ENCODE peak calls at places on chromosomes 3 and 15, in ten cellular contexts. One of them, this sample, is unnamed.

GRCh38 chr3:139121513-139122220 is 77.0 kb upstream of the PRR23C start:
- DNase-seq in tibial artery: no peak
- DNase-seq in breast epithelium: no peak
- DNase-seq in PC-9: no peak
- DNase-seq in fibroblast of the aortic adventitia: peak
- DNase-seq in heart right ventricle: no peak
- DNase-seq in MCF 10A: no peak
- DNase-seq in CD8-positive, alpha-beta T cell: no peak
- DNase-seq in GM23338: no peak
- DNase-seq in esophagus muscularis mucosa: peak
- DNase-seq in this sample: no peak

GRCh38 chr15:68410466-68411200 is 21.3 kb downstream of the ITGA11 start:
- DNase-seq in GM23338: no peak
- DNase-seq in breast epithelium: no peak
- DNase-seq in esophagus muscularis mucosa: peak
- DNase-seq in fibroblast of the aortic adventitia: no peak
- DNase-seq in tibial artery: peak
- DNase-seq in CD8-positive, alpha-beta T cell: no peak
- DNase-seq in MCF 10A: no peak
- DNase-seq in PC-9: no peak
- DNase-seq in heart right ventricle: no peak
- DNase-seq in this sample: no peak

GRCh38 chr15:25061808-25062550 is 107.2 kb downstream of the SNRPN start:
- DNase-seq in heart right ventricle: no peak
- DNase-seq in fibroblast of the aortic adventitia: no peak
- DNase-seq in PC-9: no peak
- DNase-seq in MCF 10A: no peak
- DNase-seq in tibial artery: no peak
- DNase-seq in esophagus muscularis mucosa: no peak
- DNase-seq in GM23338: no peak
- DNase-seq in CD8-positive, alpha-beta T cell: no peak
- DNase-seq in breast epithelium: peak
- DNase-seq in this sample: no peak

GRCh38 chr15:51260262-51260661 is 78.1 kb downstream of the CYP19A1 start:
- DNase-seq in MCF 10A: no peak
- DNase-seq in fibroblast of the aortic adventitia: peak
- DNase-seq in GM23338: no peak
- DNase-seq in PC-9: no peak
- DNase-seq in tibial artery: no peak
- DNase-seq in esophagus muscularis mucosa: no peak
- DNase-seq in heart right ventricle: no peak
- DNase-seq in breast epithelium: no peak
- DNase-seq in CD8-positive, alpha-beta T cell: no peak
- DNase-seq in this sample: no peak

GRCh38 chr3:121592856-121593702 is at the start of gene FBXO40:
- DNase-seq in esophagus muscularis mucosa: no peak
- DNase-seq in fibroblast of the aortic adventitia: no peak
- DNase-seq in MCF 10A: no peak
- DNase-seq in PC-9: no peak
- DNase-seq in heart right ventricle: peak
- DNase-seq in CD8-positive, alpha-beta T cell: no peak
- DNase-seq in GM23338: peak
- DNase-seq in tibial artery: no peak
- DNase-seq in breast epithelium: no peak
- DNase-seq in this sample: no peak

GRCh38 chr3:127689266-127689860 is 16.6 kb downstream of the ABTB1 start:
- DNase-seq in PC-9: no peak
- DNase-seq in heart right ventricle: no peak
- DNase-seq in GM23338: no peak
- DNase-seq in tibial artery: peak
- DNase-seq in fibroblast of the aortic adventitia: no peak
- DNase-seq in MCF 10A: no peak
- DNase-seq in breast epithelium: peak
- DNase-seq in CD8-positive, alpha-beta T cell: no peak
- DNase-seq in esophagus muscularis mucosa: no peak
- DNase-seq in this sample: no peak

GRCh38 chr15:52144656-52145055 is 32.1 kb upstream of the BCL2L10 start:
- DNase-seq in fibroblast of the aortic adventitia: peak
- DNase-seq in heart right ventricle: no peak
- DNase-seq in esophagus muscularis mucosa: no peak
- DNase-seq in CD8-positive, alpha-beta T cell: no peak
- DNase-seq in MCF 10A: peak
- DNase-seq in breast epithelium: no peak
- DNase-seq in PC-9: no peak
- DNase-seq in GM23338: no peak
- DNase-seq in tibial artery: no peak
- DNase-seq in this sample: no peak

GRCh38 chr3:16236856-16237393 is 27.8 kb downstream of the DPH3 start:
- DNase-seq in MCF 10A: no peak
- DNase-seq in tibial artery: no peak
- DNase-seq in esophagus muscularis mucosa: no peak
- DNase-seq in CD8-positive, alpha-beta T cell: no peak
- DNase-seq in fibroblast of the aortic adventitia: peak
- DNase-seq in breast epithelium: no peak
- DNase-seq in heart right ventricle: no peak
- DNase-seq in PC-9: no peak
- DNase-seq in GM23338: no peak
- DNase-seq in this sample: no peak

GRCh38 chr3:98733778-98734281 is 29.3 kb upstream of the ST3GAL6 start:
- DNase-seq in PC-9: no peak
- DNase-seq in MCF 10A: no peak
- DNase-seq in heart right ventricle: peak
- DNase-seq in GM23338: peak
- DNase-seq in esophagus muscularis mucosa: no peak
- DNase-seq in fibroblast of the aortic adventitia: no peak
- DNase-seq in CD8-positive, alpha-beta T cell: no peak
- DNase-seq in breast epithelium: no peak
- DNase-seq in tibial artery: no peak
- DNase-seq in this sample: no peak

GRCh38 chr15:78007965-78008886 is 69.3 kb downstream of the TBC1D2B start:
- DNase-seq in tibial artery: peak
- DNase-seq in fibroblast of the aortic adventitia: peak
- DNase-seq in CD8-positive, alpha-beta T cell: no peak
- DNase-seq in GM23338: no peak
- DNase-seq in esophagus muscularis mucosa: no peak
- DNase-seq in breast epithelium: no peak
- DNase-seq in MCF 10A: peak
- DNase-seq in PC-9: peak
- DNase-seq in heart right ventricle: peak
- DNase-seq in this sample: no peak

GRCh38 chr3:138082992-138083386 is 32.4 kb downstream of the DZIP1L start:
- DNase-seq in GM23338: no peak
- DNase-seq in PC-9: no peak
- DNase-seq in esophagus muscularis mucosa: peak
- DNase-seq in MCF 10A: no peak
- DNase-seq in tibial artery: no peak
- DNase-seq in breast epithelium: no peak
- DNase-seq in CD8-positive, alpha-beta T cell: no peak
- DNase-seq in heart right ventricle: no peak
- DNase-seq in fibroblast of the aortic adventitia: no peak
- DNase-seq in this sample: no peak

GRCh38 chr3:141278196-141279073 is 46.8 kb downstream of the PXYLP1 start:
- DNase-seq in CD8-positive, alpha-beta T cell: no peak
- DNase-seq in esophagus muscularis mucosa: no peak
- DNase-seq in GM23338: no peak
- DNase-seq in tibial artery: no peak
- DNase-seq in MCF 10A: peak
- DNase-seq in fibroblast of the aortic adventitia: no peak
- DNase-seq in breast epithelium: no peak
- DNase-seq in PC-9: no peak
- DNase-seq in heart right ventricle: no peak
- DNase-seq in this sample: no peak

GRCh38 chr3:24678441-24678865 is 183.8 kb upstream of the THRB start:
- DNase-seq in fibroblast of the aortic adventitia: peak
- DNase-seq in GM23338: no peak
- DNase-seq in CD8-positive, alpha-beta T cell: no peak
- DNase-seq in heart right ventricle: no peak
- DNase-seq in tibial artery: no peak
- DNase-seq in MCF 10A: peak
- DNase-seq in PC-9: peak
- DNase-seq in breast epithelium: no peak
- DNase-seq in esophagus muscularis mucosa: no peak
- DNase-seq in this sample: no peak

GRCh38 chr3:134772591-134772990 is 22.5 kb upstream of the EPHB1 start:
- DNase-seq in PC-9: no peak
- DNase-seq in breast epithelium: no peak
- DNase-seq in GM23338: no peak
- DNase-seq in MCF 10A: no peak
- DNase-seq in CD8-positive, alpha-beta T cell: no peak
- DNase-seq in tibial artery: no peak
- DNase-seq in heart right ventricle: no peak
- DNase-seq in esophagus muscularis mucosa: peak
- DNase-seq in fibroblast of the aortic adventitia: no peak
- DNase-seq in this sample: no peak
- TF ChIP-seq CTCF in PC-9: no peak
- TF ChIP-seq CTCF in breast epithelium: no peak
- TF ChIP-seq CTCF in GM23338: no peak
- TF ChIP-seq CTCF in MCF 10A: no peak
- TF ChIP-seq CTCF in CD8-positive, alpha-beta T cell: no peak
- TF ChIP-seq CTCF in tibial artery: no peak
- TF ChIP-seq CTCF in heart right ventricle: no peak
- TF ChIP-seq CTCF in esophagus muscularis mucosa: no peak
- TF ChIP-seq CTCF in fibroblast of the aortic adventitia: no peak
- TF ChIP-seq CTCF in this sample: no peak

DNA sequence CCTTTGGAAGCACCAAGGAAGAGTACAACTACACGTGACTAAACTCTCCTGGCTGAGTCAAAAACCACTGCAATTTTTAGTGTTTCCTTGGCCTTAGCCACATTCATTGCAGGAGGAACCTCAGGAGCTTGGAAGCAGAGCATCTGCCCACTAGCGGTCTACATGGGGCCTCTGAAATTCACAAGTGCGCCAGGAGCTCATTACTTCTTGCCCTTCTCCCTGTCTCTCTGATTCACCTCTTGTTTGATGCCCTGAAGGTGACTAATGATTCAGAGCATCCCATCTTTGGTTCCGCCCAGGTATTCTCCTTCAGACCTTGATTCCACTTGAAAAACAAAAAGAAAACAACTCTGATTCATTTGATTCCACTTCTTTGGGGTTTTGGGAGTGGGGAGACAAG is 201.1 kb upstream of the LPP start:
- DNase-seq in GM23338: no peak
- DNase-seq in heart right ventricle: no peak
- DNase-seq in MCF 10A: no peak
- DNase-seq in fibroblast of the aortic adventitia: no peak
- DNase-seq in breast epithelium: no peak
- DNase-seq in esophagus muscularis mucosa: no peak
- DNase-seq in CD8-positive, alpha-beta T cell: no peak
- DNase-seq in tibial artery: no peak
- DNase-seq in PC-9: peak
- DNase-seq in this sample: no peak
- TF ChIP-seq CTCF in GM23338: no peak
- TF ChIP-seq CTCF in heart right ventricle: no peak
- TF ChIP-seq CTCF in MCF 10A: no peak
- TF ChIP-seq CTCF in fibroblast of the aortic adventitia: no peak
- TF ChIP-seq CTCF in breast epithelium: no peak
- TF ChIP-seq CTCF in esophagus muscularis mucosa: no peak
- TF ChIP-seq CTCF in CD8-positive, alpha-beta T cell: no peak
- TF ChIP-seq CTCF in tibial artery: no peak
- TF ChIP-seq CTCF in PC-9: peak
- TF ChIP-seq CTCF in this sample: no peak

DNA sequence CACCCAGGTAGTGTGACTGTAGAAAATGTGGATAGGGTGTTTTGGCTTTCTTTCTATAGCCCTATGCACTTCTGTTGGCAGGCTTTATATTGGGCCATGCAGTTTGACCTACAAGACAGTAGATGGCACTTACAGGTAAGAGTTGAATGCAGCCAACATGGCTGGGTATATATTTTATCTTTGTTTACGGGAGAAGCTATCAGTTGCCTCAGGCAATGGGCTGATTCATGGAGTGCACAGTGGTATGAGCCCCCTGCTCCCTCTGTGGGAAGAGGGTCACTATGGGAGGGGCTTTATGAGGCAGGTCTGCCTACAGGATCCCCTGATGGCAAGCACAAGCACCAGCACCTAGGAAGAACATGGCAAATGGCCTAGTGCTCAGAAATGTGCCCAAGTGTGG is 301.2 kb upstream of the CDIN1 start:
- DNase-seq in MCF 10A: no peak
- DNase-seq in fibroblast of the aortic adventitia: peak
- DNase-seq in heart right ventricle: no peak
- DNase-seq in breast epithelium: no peak
- DNase-seq in PC-9: peak
- DNase-seq in esophagus muscularis mucosa: no peak
- DNase-seq in CD8-positive, alpha-beta T cell: no peak
- DNase-seq in tibial artery: no peak
- DNase-seq in GM23338: peak
- DNase-seq in this sample: no peak
- TF ChIP-seq CTCF in MCF 10A: no peak
- TF ChIP-seq CTCF in fibroblast of the aortic adventitia: peak
- TF ChIP-seq CTCF in heart right ventricle: no peak
- TF ChIP-seq CTCF in breast epithelium: no peak
- TF ChIP-seq CTCF in PC-9: peak
- TF ChIP-seq CTCF in esophagus muscularis mucosa: no peak
- TF ChIP-seq CTCF in CD8-positive, alpha-beta T cell: no peak
- TF ChIP-seq CTCF in tibial artery: no peak
- TF ChIP-seq CTCF in GM23338: peak
- TF ChIP-seq CTCF in this sample: no peak

GRCh38 chr15:40461958-40462357 is 8.8 kb upstream of the CHST14 start:
- DNase-seq in PC-9: no peak
- DNase-seq in fibroblast of the aortic adventitia: no peak
- DNase-seq in esophagus muscularis mucosa: no peak
- DNase-seq in GM23338: no peak
- DNase-seq in MCF 10A: no peak
- DNase-seq in tibial artery: no peak
- DNase-seq in heart right ventricle: no peak
- DNase-seq in CD8-positive, alpha-beta T cell: no peak
- DNase-seq in breast epithelium: no peak
- DNase-seq in this sample: no peak
- TF ChIP-seq CTCF in PC-9: no peak
- TF ChIP-seq CTCF in fibroblast of the aortic adventitia: no peak
- TF ChIP-seq CTCF in esophagus muscularis mucosa: no peak
- TF ChIP-seq CTCF in GM23338: no peak
- TF ChIP-seq CTCF in MCF 10A: no peak
- TF ChIP-seq CTCF in tibial artery: no peak
- TF ChIP-seq CTCF in heart right ventricle: no peak
- TF ChIP-seq CTCF in CD8-positive, alpha-beta T cell: no peak
- TF ChIP-seq CTCF in breast epithelium: no peak
- TF ChIP-seq CTCF in this sample: no peak

GRCh38 chr3:113339616-113340244 is 101.6 kb downstream of the CFAP44 start:
- DNase-seq in tibial artery: no peak
- DNase-seq in fibroblast of the aortic adventitia: no peak
- DNase-seq in CD8-positive, alpha-beta T cell: no peak
- DNase-seq in GM23338: peak
- DNase-seq in MCF 10A: no peak
- DNase-seq in breast epithelium: no peak
- DNase-seq in heart right ventricle: no peak
- DNase-seq in PC-9: no peak
- DNase-seq in esophagus muscularis mucosa: no peak
- DNase-seq in this sample: no peak
- TF ChIP-seq CTCF in tibial artery: no peak
- TF ChIP-seq CTCF in fibroblast of the aortic adventitia: no peak
- TF ChIP-seq CTCF in CD8-positive, alpha-beta T cell: no peak
- TF ChIP-seq CTCF in GM23338: peak
- TF ChIP-seq CTCF in MCF 10A: no peak
- TF ChIP-seq CTCF in breast epithelium: no peak
- TF ChIP-seq CTCF in heart right ventricle: no peak
- TF ChIP-seq CTCF in PC-9: peak
- TF ChIP-seq CTCF in esophagus muscularis mucosa: no peak
- TF ChIP-seq CTCF in this sample: no peak

GRCh38 chr3:148880681-148881080 is 15.6 kb downstream of the CPA3 start:
- DNase-seq in MCF 10A: peak
- DNase-seq in PC-9: no peak
- DNase-seq in GM23338: peak
- DNase-seq in tibial artery: no peak
- DNase-seq in fibroblast of the aortic adventitia: no peak
- DNase-seq in breast epithelium: no peak
- DNase-seq in CD8-positive, alpha-beta T cell: no peak
- DNase-seq in esophagus muscularis mucosa: no peak
- DNase-seq in heart right ventricle: no peak
- DNase-seq in this sample: no peak
- TF ChIP-seq CTCF in MCF 10A: no peak
- TF ChIP-seq CTCF in PC-9: peak
- TF ChIP-seq CTCF in GM23338: peak
- TF ChIP-seq CTCF in tibial artery: no peak
- TF ChIP-seq CTCF in fibroblast of the aortic adventitia: no peak
- TF ChIP-seq CTCF in breast epithelium: no peak
- TF ChIP-seq CTCF in CD8-positive, alpha-beta T cell: no peak
- TF ChIP-seq CTCF in esophagus muscularis mucosa: no peak
- TF ChIP-seq CTCF in heart right ventricle: no peak
- TF ChIP-seq CTCF in this sample: no peak

This sample was measured in CD4-positive, alpha-beta T cell.